ENCODE peak calls at places on chromosomes 3 and 15, in five cellular contexts. P is cardiac fibroblast; V is mammary epithelial cell; F is A549; S is CD4-positive, alpha-beta T cell. J is an unnamed sample.

GRCh38 chr3:30311781-30312180 is 294.6 kb upstream of the TGFBR2 start:
- DNase-seq in P (no peak), V (no peak), F (no peak), S (no peak), J (no peak)

GRCh38 chr3:114442251-114442650 is 148.4 kb downstream of the TIGIT start:
- DNase-seq in P (peak), V (no peak), F (no peak), S (no peak), J (no peak)

GRCh38 chr3:39435006-39435748 is 28.7 kb downstream of the RPSA start:
- DNase-seq in P (no peak), V (peak), F (no peak), S (no peak), J (no peak)

GRCh38 chr15:63502843-63503738 is 1.3 kb upstream of the USP3 start:
- DNase-seq in P (peak), V (no peak), F (peak), S (peak), J (peak)

GRCh38 chr3:68306571-68306970 is 625.8 kb downstream of the TAFA4 start:
- DNase-seq in P (peak), V (no peak), F (no peak), S (no peak), J (peak)

GRCh38 chr15:72375501-72375845 is 341 bp downstream of the HEXA start:
- DNase-seq in P (no peak), V (no peak), F (peak), S (no peak), J (no peak)

GRCh38 chr3:149968216-149968615 is 2.5 kb downstream of the PFN2 start:
- DNase-seq in P (peak), V (peak), F (no peak), S (no peak), J (no peak)

GRCh38 chr3:123090700-123091585 is 24.1 kb downstream of the PDIA5 start:
- DNase-seq in P (no peak), V (peak), F (no peak), S (no peak), J (no peak)

GRCh38 chr3:41317718-41318117 is 118.4 kb downstream of the CTNNB1 start:
- DNase-seq in P (peak), V (peak), F (no peak), S (no peak), J (no peak)

GRCh38 chr3:128421439-128421836 is 45.3 kb downstream of the DNAJB8 start:
- DNase-seq in P (no peak), V (no peak), F (no peak), S (no peak), J (no peak)

GRCh38 chr3:171976526-171976925 is 62.9 kb upstream of the FNDC3B start:
- DNase-seq in P (peak), V (no peak), F (no peak), S (no peak), J (no peak)

GRCh38 chr15:66498501-66499386 is 1.2 kb upstream of the SNAPC5 start:
- DNase-seq in P (peak), V (no peak), F (no peak), S (no peak), J (no peak)

GRCh38 chr15:95277266-95277665 is 1045.9 kb downstream of the MCTP2 start:
- DNase-seq in P (peak), V (no peak), F (no peak), S (no peak), J (no peak)
- TF ChIP-seq CTCF in P (no peak), V (no peak), F (no peak), S (no peak), J (no peak)

DNA sequence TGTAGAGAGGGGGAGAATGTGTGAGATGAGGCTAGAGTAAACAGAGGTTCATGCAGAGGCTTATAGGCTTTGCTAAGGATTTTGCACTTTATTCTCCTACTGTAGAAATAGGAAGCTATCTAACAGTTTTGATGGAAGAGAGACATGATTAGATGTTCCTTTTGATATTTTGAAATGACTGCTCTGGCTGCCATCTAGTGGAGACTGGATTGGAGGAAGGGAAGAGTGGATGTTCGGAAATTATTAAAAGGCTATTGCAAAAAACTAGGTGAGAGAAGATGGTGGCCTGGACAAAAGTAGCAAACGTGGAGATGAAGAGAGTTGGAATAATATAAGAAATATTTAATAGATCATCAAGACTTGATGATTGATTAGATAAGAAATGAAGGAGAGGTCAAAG is 42.2 kb downstream of the SYN2 start:
- DNase-seq in P (peak), V (no peak), F (peak), S (no peak), J (no peak)
- TF ChIP-seq CTCF in P (peak), V (peak), F (peak), S (no peak), J (peak)

GRCh38 chr3:12822725-12823373 is 18.5 kb downstream of the RPL32 start:
- DNase-seq in P (peak), V (no peak), F (peak), S (no peak), J (no peak)
- TF ChIP-seq CTCF in P (peak), V (peak), F (peak), S (no peak), J (no peak)

GRCh38 chr3:154782151-154782550 is 298.0 kb upstream of the MME start:
- DNase-seq in P (no peak), V (no peak), F (no peak), S (no peak), J (no peak)

GRCh38 chr3:154783053-154784037 is 296.8 kb upstream of the MME start:
- DNase-seq in P (no peak), V (no peak), F (no peak), S (no peak), J (no peak)

GRCh38 chr3:154780263-154780662 is 299.9 kb upstream of the MME start:
- DNase-seq in P (no peak), V (peak), F (no peak), S (no peak), J (no peak)

GRCh38 chr3:154779571-154779970 is 300.5 kb upstream of the MME start:
- DNase-seq in P (peak), V (peak), F (no peak), S (no peak), J (no peak)

DNA sequence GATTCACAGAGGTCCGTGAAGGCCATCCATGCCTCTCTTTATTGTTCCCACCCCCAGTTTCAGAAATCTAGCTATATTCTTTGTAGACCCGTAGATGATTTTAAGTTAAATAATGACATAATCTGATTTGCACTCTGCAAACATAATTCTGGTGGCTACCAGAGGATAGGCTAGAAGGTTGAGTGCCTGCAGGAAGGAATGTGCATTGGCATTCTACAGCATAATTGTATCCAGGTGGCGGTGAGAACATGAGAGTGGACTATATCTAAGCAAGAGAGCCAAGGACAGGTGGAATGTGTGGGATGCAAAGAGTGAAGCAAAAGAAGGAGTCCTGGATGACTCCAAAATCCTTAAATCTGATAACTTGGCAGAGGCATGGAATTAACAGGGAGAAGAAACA is 298.5 kb upstream of the MME start:
- DNase-seq in P (no peak), V (no peak), F (no peak), S (no peak), J (no peak)
- TF ChIP-seq CTCF in P (no peak), V (no peak), F (no peak), S (no peak), J (no peak)